ENCODE peak calls at places on chromosomes 4 and X, in seven cellular contexts. One of them, this sample, is unnamed.

GRCh38 chr4:25234390-25235367 is 846 bp downstream of the PI4K2B start:
- DNase-seq in IMR-90: peak; percentile 81
- DNase-seq in SK-N-SH: peak; percentile 71
- DNase-seq in mammary epithelial cell: peak; percentile 97
- DNase-seq in CD4-positive, CD25-positive, alpha-beta regulatory T cell: peak; percentile 25
- DNase-seq in upper lobe of left lung: peak; percentile 58
- DNase-seq in adrenal gland: peak; percentile 68
- DNase-seq in this sample: peak; percentile 84

GRCh38 chr4:107248571-107248970 is 212.5 kb upstream of the DKK2 start:
- DNase-seq in IMR-90: peak; percentile 7
- DNase-seq in SK-N-SH: no peak
- DNase-seq in mammary epithelial cell: peak; percentile 15
- DNase-seq in CD4-positive, CD25-positive, alpha-beta regulatory T cell: no peak
- DNase-seq in upper lobe of left lung: no peak
- DNase-seq in adrenal gland: no peak
- DNase-seq in this sample: no peak

GRCh38 chr4:25986807-25987206 is 72.8 kb downstream of the SMIM20 start:
- DNase-seq in IMR-90: no peak
- DNase-seq in SK-N-SH: no peak
- DNase-seq in mammary epithelial cell: no peak
- DNase-seq in CD4-positive, CD25-positive, alpha-beta regulatory T cell: no peak
- DNase-seq in upper lobe of left lung: no peak
- DNase-seq in adrenal gland: no peak
- DNase-seq in this sample: no peak

GRCh38 chrX:66110112-66110511 is 53.9 kb upstream of the HEPH start:
- DNase-seq in IMR-90: peak; percentile 8
- DNase-seq in SK-N-SH: peak; percentile 12
- DNase-seq in mammary epithelial cell: peak; percentile 6
- DNase-seq in CD4-positive, CD25-positive, alpha-beta regulatory T cell: no peak
- DNase-seq in upper lobe of left lung: no peak
- DNase-seq in adrenal gland: no peak
- DNase-seq in this sample: no peak

GRCh38 chr4:100106982-100107381 is 83.3 kb downstream of the DDIT4L start:
- DNase-seq in IMR-90: no peak
- DNase-seq in SK-N-SH: no peak
- DNase-seq in mammary epithelial cell: no peak
- DNase-seq in CD4-positive, CD25-positive, alpha-beta regulatory T cell: no peak
- DNase-seq in upper lobe of left lung: no peak
- DNase-seq in adrenal gland: no peak
- DNase-seq in this sample: no peak

GRCh38 chr4:69859140-69859539 is 805 bp downstream of the SULT1E1 start:
- DNase-seq in IMR-90: no peak
- DNase-seq in SK-N-SH: no peak
- DNase-seq in mammary epithelial cell: peak; percentile 2
- DNase-seq in CD4-positive, CD25-positive, alpha-beta regulatory T cell: no peak
- DNase-seq in upper lobe of left lung: no peak
- DNase-seq in adrenal gland: no peak
- DNase-seq in this sample: no peak

GRCh38 chr4:75995727-75996126 is 5.0 kb upstream of the SDAD1 start:
- DNase-seq in IMR-90: peak; percentile 65
- DNase-seq in SK-N-SH: peak; percentile 45
- DNase-seq in mammary epithelial cell: peak; percentile 52
- DNase-seq in CD4-positive, CD25-positive, alpha-beta regulatory T cell: no peak
- DNase-seq in upper lobe of left lung: no peak
- DNase-seq in adrenal gland: no peak
- DNase-seq in this sample: no peak

GRCh38 chrX:118231464-118231863 is 114.4 kb upstream of the WDR44 start:
- DNase-seq in IMR-90: peak; percentile 57
- DNase-seq in SK-N-SH: no peak
- DNase-seq in mammary epithelial cell: no peak
- DNase-seq in CD4-positive, CD25-positive, alpha-beta regulatory T cell: no peak
- DNase-seq in upper lobe of left lung: no peak
- DNase-seq in adrenal gland: no peak
- DNase-seq in this sample: no peak

GRCh38 chr4:113540859-113541258 is 220.7 kb downstream of the CAMK2D start:
- DNase-seq in IMR-90: peak; percentile 45
- DNase-seq in SK-N-SH: no peak
- DNase-seq in mammary epithelial cell: peak; percentile 23
- DNase-seq in CD4-positive, CD25-positive, alpha-beta regulatory T cell: no peak
- DNase-seq in upper lobe of left lung: no peak
- DNase-seq in adrenal gland: no peak
- DNase-seq in this sample: no peak

GRCh38 chrX:68989865-68990606 is 161.2 kb downstream of the EFNB1 start:
- DNase-seq in IMR-90: peak; percentile 82
- DNase-seq in SK-N-SH: peak; percentile 44
- DNase-seq in mammary epithelial cell: no peak
- DNase-seq in CD4-positive, CD25-positive, alpha-beta regulatory T cell: no peak
- DNase-seq in upper lobe of left lung: no peak
- DNase-seq in adrenal gland: peak; percentile 40
- DNase-seq in this sample: peak; percentile 68

GRCh38 chrX:20739038-20739745 is 472.5 kb upstream of the RPS6KA3 start:
- DNase-seq in IMR-90: no peak
- DNase-seq in SK-N-SH: no peak
- DNase-seq in mammary epithelial cell: no peak
- DNase-seq in CD4-positive, CD25-positive, alpha-beta regulatory T cell: no peak
- DNase-seq in upper lobe of left lung: no peak
- DNase-seq in adrenal gland: no peak
- DNase-seq in this sample: no peak

GRCh38 chr4:76053730-76054129 is 17.9 kb upstream of the CXCL11 start:
- DNase-seq in IMR-90: no peak
- DNase-seq in SK-N-SH: no peak
- DNase-seq in mammary epithelial cell: peak; percentile 66
- DNase-seq in CD4-positive, CD25-positive, alpha-beta regulatory T cell: no peak
- DNase-seq in upper lobe of left lung: no peak
- DNase-seq in adrenal gland: no peak
- DNase-seq in this sample: no peak

GRCh38 chr4:182351485-182351884 is 108.3 kb downstream of the TENM3 start:
- DNase-seq in IMR-90: no peak
- DNase-seq in SK-N-SH: no peak
- DNase-seq in mammary epithelial cell: no peak
- DNase-seq in CD4-positive, CD25-positive, alpha-beta regulatory T cell: no peak
- DNase-seq in upper lobe of left lung: no peak
- DNase-seq in adrenal gland: no peak
- DNase-seq in this sample: no peak

GRCh38 chrX:139222511-139223200 is 307.9 kb upstream of the F9 start:
- DNase-seq in IMR-90: no peak
- DNase-seq in SK-N-SH: no peak
- DNase-seq in mammary epithelial cell: no peak
- DNase-seq in CD4-positive, CD25-positive, alpha-beta regulatory T cell: no peak
- DNase-seq in upper lobe of left lung: no peak
- DNase-seq in adrenal gland: no peak
- DNase-seq in this sample: no peak

GRCh38 chr4:76219299-76220055 is 5.9 kb upstream of the SCARB2 start:
- DNase-seq in IMR-90: peak; percentile 62
- DNase-seq in SK-N-SH: no peak
- DNase-seq in mammary epithelial cell: peak; percentile 61
- DNase-seq in CD4-positive, CD25-positive, alpha-beta regulatory T cell: no peak
- DNase-seq in upper lobe of left lung: no peak
- DNase-seq in adrenal gland: peak; percentile 38
- DNase-seq in this sample: no peak

GRCh38 chr4:148441624-148441985 is 609 bp downstream of the NR3C2 start:
- DNase-seq in IMR-90: no peak
- DNase-seq in SK-N-SH: peak; percentile 13
- DNase-seq in mammary epithelial cell: no peak
- DNase-seq in CD4-positive, CD25-positive, alpha-beta regulatory T cell: no peak
- DNase-seq in upper lobe of left lung: no peak
- DNase-seq in adrenal gland: no peak
- DNase-seq in this sample: no peak

GRCh38 chrX:19875051-19875432 is 12.4 kb downstream of the SH3KBP1 start:
- DNase-seq in IMR-90: peak; percentile 34
- DNase-seq in SK-N-SH: no peak
- DNase-seq in mammary epithelial cell: no peak
- DNase-seq in CD4-positive, CD25-positive, alpha-beta regulatory T cell: no peak
- DNase-seq in upper lobe of left lung: no peak
- DNase-seq in adrenal gland: no peak
- DNase-seq in this sample: no peak

GRCh38 chr4:32003548-32003947 is 1283.4 kb downstream of the PCDH7 start:
- DNase-seq in IMR-90: no peak
- DNase-seq in SK-N-SH: no peak
- DNase-seq in mammary epithelial cell: no peak
- DNase-seq in CD4-positive, CD25-positive, alpha-beta regulatory T cell: no peak
- DNase-seq in upper lobe of left lung: no peak
- DNase-seq in adrenal gland: no peak
- DNase-seq in this sample: no peak

GRCh38 chr4:89640620-89641366 is 196.2 kb downstream of the SNCA start:
- DNase-seq in IMR-90: peak; percentile 49
- DNase-seq in SK-N-SH: peak; percentile 65
- DNase-seq in mammary epithelial cell: peak; percentile 14
- DNase-seq in CD4-positive, CD25-positive, alpha-beta regulatory T cell: no peak
- DNase-seq in upper lobe of left lung: no peak
- DNase-seq in adrenal gland: peak; percentile 19
- DNase-seq in this sample: no peak

GRCh38 chr4:53935780-53936179 is 128.6 kb downstream of the CHIC2 start:
- DNase-seq in IMR-90: peak; percentile 84
- DNase-seq in SK-N-SH: no peak
- DNase-seq in mammary epithelial cell: peak; percentile 69
- DNase-seq in CD4-positive, CD25-positive, alpha-beta regulatory T cell: no peak
- DNase-seq in upper lobe of left lung: no peak
- DNase-seq in adrenal gland: no peak
- DNase-seq in this sample: no peak

GRCh38 chr4:100933628-100934027 is 413.7 kb downstream of the PPP3CA start:
- DNase-seq in IMR-90: peak; percentile 11
- DNase-seq in SK-N-SH: no peak
- DNase-seq in mammary epithelial cell: peak; percentile 11
- DNase-seq in CD4-positive, CD25-positive, alpha-beta regulatory T cell: no peak
- DNase-seq in upper lobe of left lung: no peak
- DNase-seq in adrenal gland: no peak
- DNase-seq in this sample: no peak

GRCh38 chr4:144615182-144615581 is 30.8 kb upstream of the HHIP start:
- DNase-seq in IMR-90: peak; percentile 60
- DNase-seq in SK-N-SH: no peak
- DNase-seq in mammary epithelial cell: peak; percentile 48
- DNase-seq in CD4-positive, CD25-positive, alpha-beta regulatory T cell: no peak
- DNase-seq in upper lobe of left lung: no peak
- DNase-seq in adrenal gland: no peak
- DNase-seq in this sample: no peak

GRCh38 chrX:19867938-19868337 is 19.5 kb downstream of the SH3KBP1 start:
- DNase-seq in IMR-90: no peak
- DNase-seq in SK-N-SH: no peak
- DNase-seq in mammary epithelial cell: no peak
- DNase-seq in CD4-positive, CD25-positive, alpha-beta regulatory T cell: no peak
- DNase-seq in upper lobe of left lung: no peak
- DNase-seq in adrenal gland: no peak
- DNase-seq in this sample: no peak

GRCh38 chr4:22634541-22635181 is 58.1 kb upstream of the GBA3 start:
- DNase-seq in IMR-90: no peak
- DNase-seq in SK-N-SH: no peak
- DNase-seq in mammary epithelial cell: peak; percentile 35
- DNase-seq in CD4-positive, CD25-positive, alpha-beta regulatory T cell: no peak
- DNase-seq in upper lobe of left lung: no peak
- DNase-seq in adrenal gland: peak; percentile 18
- DNase-seq in this sample: peak; percentile 60

GRCh38 chrX:114976321-114976720 is 41.1 kb downstream of the IL13RA2 start:
- DNase-seq in IMR-90: peak; percentile 19
- DNase-seq in SK-N-SH: no peak
- DNase-seq in mammary epithelial cell: peak; percentile 88
- DNase-seq in CD4-positive, CD25-positive, alpha-beta regulatory T cell: no peak
- DNase-seq in upper lobe of left lung: no peak
- DNase-seq in adrenal gland: no peak
- DNase-seq in this sample: no peak

GRCh38 chr4:178086324-178086723 is 644.1 kb upstream of the AGA start:
- DNase-seq in IMR-90: peak; percentile 1
- DNase-seq in SK-N-SH: no peak
- DNase-seq in mammary epithelial cell: no peak
- DNase-seq in CD4-positive, CD25-positive, alpha-beta regulatory T cell: no peak
- DNase-seq in upper lobe of left lung: no peak
- DNase-seq in adrenal gland: no peak
- DNase-seq in this sample: no peak

GRCh38 chrX:40158036-40158706 is 60.4 kb upstream of the BCOR start:
- DNase-seq in IMR-90: peak; percentile 17
- DNase-seq in SK-N-SH: no peak
- DNase-seq in mammary epithelial cell: no peak
- DNase-seq in CD4-positive, CD25-positive, alpha-beta regulatory T cell: no peak
- DNase-seq in upper lobe of left lung: no peak
- DNase-seq in adrenal gland: no peak
- DNase-seq in this sample: peak; percentile 45

GRCh38 chrX:40156472-40157227 is 58.9 kb upstream of the BCOR start:
- DNase-seq in IMR-90: no peak
- DNase-seq in SK-N-SH: no peak
- DNase-seq in mammary epithelial cell: no peak
- DNase-seq in CD4-positive, CD25-positive, alpha-beta regulatory T cell: no peak
- DNase-seq in upper lobe of left lung: no peak
- DNase-seq in adrenal gland: no peak
- DNase-seq in this sample: no peak

GRCh38 chrX:40155617-40156471 is 58.1 kb upstream of the BCOR start:
- DNase-seq in IMR-90: no peak
- DNase-seq in SK-N-SH: peak; percentile 64
- DNase-seq in mammary epithelial cell: no peak
- DNase-seq in CD4-positive, CD25-positive, alpha-beta regulatory T cell: no peak
- DNase-seq in upper lobe of left lung: no peak
- DNase-seq in adrenal gland: no peak
- DNase-seq in this sample: peak; percentile 45

GRCh38 chrX:40154853-40155616 is 57.3 kb upstream of the BCOR start:
- DNase-seq in IMR-90: peak; percentile 50
- DNase-seq in SK-N-SH: peak; percentile 87
- DNase-seq in mammary epithelial cell: no peak
- DNase-seq in CD4-positive, CD25-positive, alpha-beta regulatory T cell: no peak
- DNase-seq in upper lobe of left lung: peak; percentile 87
- DNase-seq in adrenal gland: peak; percentile 87
- DNase-seq in this sample: peak; percentile 82

GRCh38 chrX:40157228-40158035 is 59.7 kb upstream of the BCOR start:
- DNase-seq in IMR-90: no peak
- DNase-seq in SK-N-SH: no peak
- DNase-seq in mammary epithelial cell: no peak
- DNase-seq in CD4-positive, CD25-positive, alpha-beta regulatory T cell: no peak
- DNase-seq in upper lobe of left lung: no peak
- DNase-seq in adrenal gland: no peak
- DNase-seq in this sample: peak; percentile 5
- H3K27ac ChIP-seq in IMR-90: no peak overlapping the region
- H3K27ac ChIP-seq in SK-N-SH: no peak overlapping the region
- H3K27ac ChIP-seq in mammary epithelial cell: no peak overlapping the region
- H3K27ac ChIP-seq in CD4-positive, CD25-positive, alpha-beta regulatory T cell: no peak overlapping the region
- H3K27ac ChIP-seq in upper lobe of left lung: peak overlapping the region; percentile 73
- H3K27ac ChIP-seq in adrenal gland: peak overlapping the region; percentile 54
- H3K27ac ChIP-seq in this sample: peak overlapping the region; percentile 66

GRCh38 chrX:9786839-9787635 is 808 bp downstream of the SHROOM2 start:
- DNase-seq in IMR-90: no peak
- DNase-seq in SK-N-SH: peak; percentile 51
- DNase-seq in mammary epithelial cell: no peak
- DNase-seq in CD4-positive, CD25-positive, alpha-beta regulatory T cell: no peak
- DNase-seq in upper lobe of left lung: no peak
- DNase-seq in adrenal gland: no peak
- DNase-seq in this sample: no peak
- H3K4me3 ChIP-seq in IMR-90: peak overlapping the region; percentile 87
- H3K4me3 ChIP-seq in SK-N-SH: peak overlapping the region; percentile 39
- H3K4me3 ChIP-seq in mammary epithelial cell: peak overlapping the region; percentile 16
- H3K4me3 ChIP-seq in CD4-positive, CD25-positive, alpha-beta regulatory T cell: no peak overlapping the region
- H3K4me3 ChIP-seq in upper lobe of left lung: peak overlapping the region; percentile 36
- H3K4me3 ChIP-seq in adrenal gland: peak overlapping the region; percentile 57
- H3K4me3 ChIP-seq in this sample: peak overlapping the region; percentile 52

GRCh38 chrX:37816766-37817165 is 30.6 kb downstream of the DYNLT3 start:
- DNase-seq in IMR-90: no peak
- DNase-seq in SK-N-SH: no peak
- DNase-seq in mammary epithelial cell: no peak
- DNase-seq in CD4-positive, CD25-positive, alpha-beta regulatory T cell: no peak
- DNase-seq in upper lobe of left lung: no peak
- DNase-seq in adrenal gland: no peak
- DNase-seq in this sample: no peak
- H3K4me1 ChIP-seq in IMR-90: no peaks in the 10 kb centered on the region
- H3K4me1 ChIP-seq in SK-N-SH: no peaks in the 10 kb centered on the region
- H3K4me1 ChIP-seq in mammary epithelial cell: no peaks in the 10 kb centered on the region
- H3K4me1 ChIP-seq in CD4-positive, CD25-positive, alpha-beta regulatory T cell: no peaks in the 10 kb centered on the region
- H3K4me1 ChIP-seq in upper lobe of left lung: no peaks in the 10 kb centered on the region
- H3K4me1 ChIP-seq in adrenal gland: no peaks in the 10 kb centered on the region
- H3K4me1 ChIP-seq in this sample: no peaks in the 10 kb centered on the region

GRCh38 chr4:34148322-34148908 is 2095.9 kb downstream of the ARAP2 start:
- DNase-seq in IMR-90: no peak
- DNase-seq in SK-N-SH: no peak
- DNase-seq in mammary epithelial cell: peak; percentile 34
- DNase-seq in CD4-positive, CD25-positive, alpha-beta regulatory T cell: no peak
- DNase-seq in upper lobe of left lung: no peak
- DNase-seq in adrenal gland: no peak
- DNase-seq in this sample: no peak
- H3K27ac ChIP-seq in IMR-90: no peak overlapping the region
- H3K27ac ChIP-seq in SK-N-SH: no peak overlapping the region
- H3K27ac ChIP-seq in mammary epithelial cell: peak overlapping the region; percentile 42
- H3K27ac ChIP-seq in CD4-positive, CD25-positive, alpha-beta regulatory T cell: no peak overlapping the region
- H3K27ac ChIP-seq in upper lobe of left lung: no peak overlapping the region
- H3K27ac ChIP-seq in adrenal gland: no peak overlapping the region
- H3K27ac ChIP-seq in this sample: no peak overlapping the region